ENCODE peak calls at places on chromosomes 6 and 20, in four cellular contexts. R, A, O and J are unnamed samples.

GRCh38 chr20:32199006-32199405 is 8.5 kb downstream of the PLAGL2 start:
- DNase-seq in R (no peak), A (no peak), O (no peak), J (no peak)

GRCh38 chr6:30752164-30752927 is 8.0 kb upstream of the IER3 start:
- DNase-seq in R (no peak), A (no peak), O (peak; percentile 19), J (no peak)

GRCh38 chr6:167703781-167704180 is 122.9 kb upstream of the AFDN start:
- DNase-seq in R (no peak), A (no peak), O (no peak), J (no peak)

GRCh38 chr20:4812641-4813075 is 90.9 kb downstream of the PRND start:
- DNase-seq in R (no peak), A (no peak), O (no peak), J (no peak)

GRCh38 chr6:129432738-129433137 is 277.2 kb downstream of the ARHGAP18 start:
- DNase-seq in R (no peak), A (no peak), O (no peak), J (no peak)

GRCh38 chr6:31165986-31166385 is 4.5 kb downstream of the POU5F1 start:
- DNase-seq in R (no peak), A (no peak), O (no peak), J (no peak)

GRCh38 chr20:17758010-17758409 is 58.2 kb downstream of the BANF2 start:
- DNase-seq in R (no peak), A (no peak), O (no peak), J (no peak)

GRCh38 chr6:10528170-10528981 is 7.2 kb downstream of the GCNT2 start:
- DNase-seq in R (no peak), A (peak; percentile 36), O (no peak), J (no peak)

GRCh38 chr20:35055445-35056276 is 36.9 kb downstream of the TRPC4AP start:
- DNase-seq in R (no peak), A (peak; percentile 38), O (no peak), J (no peak)

GRCh38 chr6:149300563-149300962 is 16.9 kb upstream of the TAB2 start:
- DNase-seq in R (no peak), A (no peak), O (no peak), J (no peak)

GRCh38 chr20:45378191-45378590 is at the start of gene TP53TG5:
- DNase-seq in R (no peak), A (no peak), O (no peak), J (no peak)

GRCh38 chr6:52360028-52360427 is 1.9 kb upstream of the PAQR8 start:
- DNase-seq in R (no peak), A (no peak), O (no peak), J (no peak)

GRCh38 chr20:19096847-19097246 is 115.6 kb upstream of the SLC24A3 start:
- DNase-seq in R (no peak), A (no peak), O (no peak), J (no peak)

GRCh38 chr6:45692021-45692420 is 314.3 kb upstream of the SUPT3H start:
- DNase-seq in R (no peak), A (no peak), O (no peak), J (no peak)

GRCh38 chr20:57660510-57661199 is 40.4 kb upstream of the ZBP1 start:
- DNase-seq in R (no peak), A (no peak), O (no peak), J (no peak)

GRCh38 chr6:98487612-98488011 is 346.8 kb upstream of the POU3F2 start:
- DNase-seq in R (no peak), A (no peak), O (no peak), J (no peak)

GRCh38 chr6:39227476-39227875 is 1.8 kb downstream of the KCNK5 start:
- DNase-seq in R (no peak), A (no peak), O (no peak), J (no peak)

GRCh38 chr6:31943742-31944141 is 2.2 kb upstream of the CFB start:
- DNase-seq in R (no peak), A (no peak), O (no peak), J (no peak)

GRCh38 chr6:145241039-145241438 is 494.3 kb downstream of the EPM2A start:
- DNase-seq in R (no peak), A (no peak), O (no peak), J (no peak)